ENCODE peak calls at places on chromosomes 7 and 10, in five cellular contexts. E is activated effector memory CD4-positive, alpha-beta T cell treated with anti-CD3 and anti-CD28 coated beads, Interleukin-2, amount 50 U/mL, for 16 hours; C is T-helper 9 cell; H is HCT116; D is stimulated activated CD4-positive, alpha-beta T cell treated with anti-CD3 and anti-CD28 coated beads, Interleukin-1b, Interleukin-23, amount 100 ng/mL, for 24 hours. Q is an unnamed sample.

GRCh38 chr7:91266067-91266930 is 2.1 kb downstream of the FZD1 start:
- DNase-seq in D (no peak), C (no peak), H (no peak), E (no peak), Q (no peak)

GRCh38 chr10:78960316-78960800 is 108.4 kb upstream of the ZMIZ1 start:
- DNase-seq in E (no peak), D (no peak), H (no peak), C (no peak), Q (no peak)

GRCh38 chr7:73622909-73623797 is 1.2 kb downstream of the MLXIPL start:
- DNase-seq in H (no peak), E (no peak), D (no peak), C (no peak), Q (no peak)

GRCh38 chr7:107596881-107597581 is 17.0 kb downstream of the BCAP29 start:
- DNase-seq in H (no peak), E (no peak), D (no peak), C (no peak), Q (no peak)

GRCh38 chr10:18216482-18216881 is 76.3 kb downstream of the CACNB2 start:
- DNase-seq in C (no peak), D (no peak), E (no peak), H (no peak), Q (no peak)

GRCh38 chr7:158827411-158828342 is 1.6 kb downstream of the ESYT2 start:
- DNase-seq in C (no peak), H (no peak), D (no peak), E (no peak), Q (no peak)

GRCh38 chr7:45598697-45599520 is 24.7 kb downstream of the ADCY1 start:
- DNase-seq in C (no peak), E (peak), D (no peak), H (no peak), Q (no peak)

GRCh38 chr7:134434701-134435100 is 24.2 kb downstream of the AKR1B1 start:
- DNase-seq in E (no peak), D (no peak), C (no peak), H (no peak), Q (no peak)

GRCh38 chr10:133128126-133129081 is 31.6 kb upstream of the KNDC1 start:
- DNase-seq in H (no peak), E (peak), D (no peak), C (no peak), Q (no peak)

GRCh38 chr7:114409750-114410149 is 4.9 kb upstream of the FOXP2 start:
- DNase-seq in E (no peak), H (no peak), C (no peak), D (no peak), Q (no peak)

GRCh38 chr7:32670105-32670504 is 174.8 kb downstream of the AVL9 start:
- DNase-seq in D (no peak), E (no peak), C (no peak), H (peak), Q (no peak)

GRCh38 chr7:152617056-152617455 is 58.9 kb downstream of the XRCC2 start:
- DNase-seq in C (no peak), D (no peak), H (no peak), E (no peak), Q (no peak)

GRCh38 chr7:73395538-73396503 is 37.8 kb upstream of the FZD9 start:
- DNase-seq in H (no peak), E (no peak), C (no peak), D (no peak), Q (no peak)

GRCh38 chr10:52541082-52541481 is 227.0 kb downstream of the DKK1 start:
- DNase-seq in C (no peak), D (no peak), H (no peak), E (no peak), Q (no peak)

GRCh38 chr10:86918022-86918471 is 39.4 kb downstream of the MMRN2 start:
- DNase-seq in C (no peak), D (no peak), E (no peak), H (no peak), Q (no peak)

Q was measured in activated T-helper 1 cell treated with Interleukin-2 at 50 U/mL for 16 hours.